ENCODE peak calls at places on chromosome 5, in four cellular contexts. One of them, this sample, is unnamed.

GRCh38 chr5:36108758-36109245 is 42.1 kb upstream of the UGT3A2 start:
- DNase-seq in GM12878: no peak
- DNase-seq in HepG2: no peak
- DNase-seq in K562: no peak
- DNase-seq in this sample: no peak

GRCh38 chr5:56516441-56516840 is 283.3 kb upstream of the ANKRD55 start:
- DNase-seq in GM12878: no peak
- DNase-seq in K562: no peak
- DNase-seq in HepG2: no peak
- DNase-seq in this sample: no peak

GRCh38 chr5:167939686-167940085 is 351.8 kb upstream of the WWC1 start:
- DNase-seq in K562: no peak
- DNase-seq in GM12878: no peak
- DNase-seq in HepG2: no peak
- DNase-seq in this sample: no peak

GRCh38 chr5:45094876-45095275 is 286.1 kb downstream of the MRPS30 start:
- DNase-seq in K562: no peak
- DNase-seq in HepG2: no peak
- DNase-seq in GM12878: no peak
- DNase-seq in this sample: no peak

GRCh38 chr5:57817001-57817453 is 334.4 kb upstream of the ACTBL2 start:
- DNase-seq in K562: no peak
- DNase-seq in HepG2: no peak
- DNase-seq in GM12878: no peak
- DNase-seq in this sample: no peak

GRCh38 chr5:112388010-112388553 is 31.0 kb downstream of the EPB41L4A start:
- DNase-seq in GM12878: no peak
- DNase-seq in K562: no peak
- DNase-seq in HepG2: no peak
- DNase-seq in this sample: no peak

GRCh38 chr5:71621268-71621667 is 34.1 kb downstream of the MCCC2 start:
- DNase-seq in GM12878: no peak
- DNase-seq in HepG2: no peak
- DNase-seq in K562: no peak
- DNase-seq in this sample: no peak

GRCh38 chr5:76492819-76493189 is 89.7 kb downstream of the IQGAP2 start:
- DNase-seq in GM12878: no peak
- DNase-seq in K562: no peak
- DNase-seq in HepG2: no peak
- DNase-seq in this sample: no peak

GRCh38 chr5:155905359-155905758 is 421.6 kb upstream of the SGCD start:
- DNase-seq in GM12878: no peak
- DNase-seq in HepG2: no peak
- DNase-seq in K562: no peak
- DNase-seq in this sample: no peak

GRCh38 chr5:143213851-143214363 is 189.6 kb downstream of the NR3C1 start:
- DNase-seq in HepG2: no peak
- DNase-seq in GM12878: peak
- DNase-seq in K562: peak
- DNase-seq in this sample: no peak

GRCh38 chr5:149313151-149313841 is 32.0 kb upstream of the GRPEL2 start:
- DNase-seq in K562: no peak
- DNase-seq in GM12878: no peak
- DNase-seq in HepG2: no peak
- DNase-seq in this sample: no peak

GRCh38 chr5:123351315-123351714 is 71.9 kb downstream of the CEP120 start:
- DNase-seq in K562: no peak
- DNase-seq in HepG2: no peak
- DNase-seq in GM12878: no peak
- DNase-seq in this sample: no peak

GRCh38 chr5:82393951-82394350 is 115.8 kb upstream of the RPS23 start:
- DNase-seq in K562: no peak
- DNase-seq in GM12878: no peak
- DNase-seq in HepG2: no peak
- DNase-seq in this sample: no peak

GRCh38 chr5:91079037-91079436 is 304.1 kb downstream of the ARRDC3 start:
- DNase-seq in K562: no peak
- DNase-seq in HepG2: no peak
- DNase-seq in GM12878: peak
- DNase-seq in this sample: no peak

GRCh38 chr5:181246276-181247050 is 2.8 kb upstream of the RACK1 start:
- DNase-seq in K562: peak
- DNase-seq in GM12878: no peak
- DNase-seq in HepG2: peak
- DNase-seq in this sample: peak

GRCh38 chr5:114360816-114361723 is 800 bp upstream of the KCNN2 start:
- DNase-seq in GM12878: no peak
- DNase-seq in K562: no peak
- DNase-seq in HepG2: no peak
- DNase-seq in this sample: peak

GRCh38 chr5:163569284-163569683 is 63.9 kb downstream of the MAT2B start:
- DNase-seq in HepG2: no peak
- DNase-seq in GM12878: no peak
- DNase-seq in K562: no peak
- DNase-seq in this sample: no peak

GRCh38 chr5:59829389-59829788 is 64.1 kb downstream of the PDE4D start:
- DNase-seq in HepG2: no peak
- DNase-seq in K562: no peak
- DNase-seq in GM12878: no peak
- DNase-seq in this sample: no peak

GRCh38 chr5:120538644-120539043 is 74.5 kb downstream of the PRR16 start:
- DNase-seq in HepG2: no peak
- DNase-seq in GM12878: no peak
- DNase-seq in K562: no peak
- DNase-seq in this sample: no peak

GRCh38 chr5:138654281-138654867 is 79.2 kb upstream of the HSPA9 start:
- DNase-seq in HepG2: no peak
- DNase-seq in GM12878: peak
- DNase-seq in K562: peak
- DNase-seq in this sample: no peak

GRCh38 chr5:14357441-14357840 is 214.3 kb downstream of the TRIO start:
- DNase-seq in GM12878: no peak
- DNase-seq in HepG2: no peak
- DNase-seq in K562: no peak
- DNase-seq in this sample: no peak

GRCh38 chr5:109707531-109707930 is 17.8 kb downstream of the MAN2A1 start:
- DNase-seq in K562: no peak
- DNase-seq in HepG2: peak
- DNase-seq in GM12878: no peak
- DNase-seq in this sample: no peak

GRCh38 chr5:9209846-9210547 is 335.9 kb downstream of the SEMA5A start:
- DNase-seq in HepG2: no peak
- DNase-seq in GM12878: no peak
- DNase-seq in K562: no peak
- DNase-seq in this sample: no peak

GRCh38 chr5:142551242-142552067 is 134.4 kb downstream of the FGF1 start:
- DNase-seq in HepG2: no peak
- DNase-seq in K562: no peak
- DNase-seq in GM12878: no peak
- DNase-seq in this sample: peak

GRCh38 chr5:43078956-43079355 is 38.8 kb upstream of the ANXA2R start:
- DNase-seq in GM12878: no peak
- DNase-seq in HepG2: no peak
- DNase-seq in K562: no peak
- DNase-seq in this sample: no peak

GRCh38 chr5:61919920-61920319 is 386.1 kb upstream of the KIF2A start:
- DNase-seq in K562: no peak
- DNase-seq in HepG2: peak
- DNase-seq in GM12878: no peak
- DNase-seq in this sample: peak

GRCh38 chr5:10601246-10602030 is 37.6 kb downstream of the ANKRD33B start:
- DNase-seq in HepG2: peak
- DNase-seq in K562: peak
- DNase-seq in GM12878: no peak
- DNase-seq in this sample: peak

GRCh38 chr5:56415356-56415765 is 182.2 kb upstream of the ANKRD55 start:
- DNase-seq in GM12878: peak
- DNase-seq in HepG2: no peak
- DNase-seq in K562: no peak
- DNase-seq in this sample: no peak

GRCh38 chr5:167937628-167938000 is 353.8 kb upstream of the WWC1 start:
- DNase-seq in K562: no peak
- DNase-seq in GM12878: no peak
- DNase-seq in HepG2: no peak
- DNase-seq in this sample: no peak

GRCh38 chr5:178107889-178108288 is 5.4 kb upstream of the N4BP3 start:
- DNase-seq in HepG2: no peak
- DNase-seq in GM12878: no peak
- DNase-seq in K562: no peak
- DNase-seq in this sample: no peak

GRCh38 chr5:94153736-94154450 is 412.5 kb upstream of the POU5F2 start:
- DNase-seq in K562: no peak
- DNase-seq in HepG2: no peak
- DNase-seq in GM12878: no peak
- DNase-seq in this sample: no peak

GRCh38 chr5:128197911-128198522 is 114.5 kb downstream of the SLC12A2 start:
- DNase-seq in K562: no peak
- DNase-seq in GM12878: no peak
- DNase-seq in HepG2: no peak
- DNase-seq in this sample: no peak

GRCh38 chr5:97134634-97135033 is 7.8 kb downstream of the LIX1 start:
- DNase-seq in GM12878: no peak
- DNase-seq in K562: no peak
- DNase-seq in HepG2: no peak
- DNase-seq in this sample: no peak

GRCh38 chr5:59491944-59492343 is 401.6 kb downstream of the PDE4D start:
- DNase-seq in GM12878: no peak
- DNase-seq in K562: no peak
- DNase-seq in HepG2: no peak
- DNase-seq in this sample: no peak

GRCh38 chr5:55853818-55854217 is 2.7 kb downstream of the IL31RA start:
- DNase-seq in K562: no peak
- DNase-seq in HepG2: no peak
- DNase-seq in GM12878: no peak
- DNase-seq in this sample: no peak

DNA sequence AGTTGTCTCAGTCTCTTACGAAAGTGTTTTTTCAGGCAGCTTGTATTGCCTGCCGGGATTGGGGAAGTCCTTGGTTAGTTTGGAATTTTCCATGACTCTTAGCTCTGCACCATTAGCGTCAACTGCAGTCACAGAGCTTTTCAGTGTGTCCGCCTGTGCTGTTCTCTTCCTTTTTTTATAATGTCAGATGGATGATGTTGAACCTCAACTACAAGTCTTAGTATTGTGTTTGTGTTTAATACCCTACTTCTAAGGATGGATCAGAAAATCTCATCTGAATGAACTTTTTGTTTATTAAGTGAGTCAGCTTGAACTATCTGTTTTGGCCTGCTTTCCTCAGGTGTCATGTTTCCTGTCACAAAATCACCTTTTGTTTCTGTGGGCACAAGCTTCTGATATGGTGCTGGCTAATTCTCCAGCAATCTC is 33.1 kb downstream of the ATP6V0E1 start:
- DNase-seq in K562: no peak
- DNase-seq in GM12878: no peak
- DNase-seq in HepG2: peak
- DNase-seq in this sample: no peak
- TF ChIP-seq TARDBP in K562: no peak
- TF ChIP-seq TARDBP in GM12878: no peak
- TF ChIP-seq TARDBP in HepG2: no peak
- TF ChIP-seq TARDBP in this sample: no peak

DNA sequence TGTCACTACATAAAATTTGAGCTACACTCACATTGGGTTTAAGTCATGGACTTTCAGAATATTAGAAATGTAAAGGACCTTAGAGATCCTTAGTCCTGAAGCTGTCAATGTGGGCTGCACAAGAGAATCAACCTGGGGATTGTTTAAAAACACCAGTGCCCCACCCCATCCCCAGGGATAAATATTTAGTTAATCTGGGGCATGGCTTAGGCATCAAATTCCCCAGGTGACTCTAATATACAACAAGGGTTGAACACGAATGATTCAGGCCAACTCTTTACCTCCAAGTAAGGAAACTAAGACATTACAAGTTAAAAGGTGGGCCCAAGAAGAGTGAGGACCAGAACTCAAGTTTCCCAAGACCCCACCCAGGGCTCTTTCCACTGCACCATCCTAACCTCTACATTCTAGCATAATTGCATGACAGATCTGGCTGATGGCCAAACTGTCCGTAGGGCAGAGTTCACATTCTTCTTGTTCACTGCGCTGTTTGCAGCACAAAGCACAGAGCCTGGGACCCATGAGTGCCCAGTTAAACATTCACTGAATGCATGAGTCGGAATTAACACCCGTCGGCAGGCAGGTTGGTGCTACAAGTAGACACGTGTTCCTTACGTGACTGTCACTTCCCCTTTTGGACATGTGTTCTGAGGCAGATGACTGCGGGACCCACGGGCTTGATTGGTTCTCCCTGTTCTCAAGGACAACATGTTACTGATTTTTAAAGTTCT is 25.2 kb downstream of the CYFIP2 start:
- DNase-seq in GM12878: no peak
- DNase-seq in HepG2: peak
- DNase-seq in K562: no peak
- DNase-seq in this sample: no peak
- TF ChIP-seq BHLHE40 in GM12878: peak
- TF ChIP-seq BHLHE40 in HepG2: peak
- TF ChIP-seq BHLHE40 in K562: peak
- TF ChIP-seq BHLHE40 in this sample: no peak

DNA sequence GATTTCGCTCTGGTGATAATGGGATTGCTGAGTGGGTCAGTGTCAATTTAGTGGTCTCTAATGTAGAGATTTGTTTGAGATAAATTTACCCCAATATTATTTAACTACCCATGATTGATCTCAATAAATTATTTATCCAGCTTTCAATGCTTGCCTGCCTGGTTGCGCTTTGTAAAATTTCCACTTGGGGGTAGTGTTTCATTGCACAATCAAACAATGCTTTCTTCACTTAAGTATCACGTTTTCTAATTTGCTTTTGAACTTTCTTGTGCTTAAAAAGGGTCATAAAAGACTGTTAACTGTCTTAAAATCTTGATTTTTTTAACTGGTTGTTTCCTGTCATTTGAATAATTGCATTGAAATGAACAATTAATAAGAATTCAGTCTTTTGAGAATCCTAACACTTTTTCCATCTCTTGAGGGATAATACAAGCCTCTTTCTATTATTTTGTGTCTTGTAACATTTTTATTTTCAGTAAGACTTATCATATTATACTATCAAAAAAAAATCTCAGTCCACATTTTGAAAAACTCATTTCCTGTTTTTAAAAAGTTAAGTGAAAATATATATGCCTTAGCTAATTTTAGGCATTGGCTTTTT is 18.7 kb downstream of the HSD17B4 start:
- DNase-seq in GM12878: no peak
- DNase-seq in K562: peak
- DNase-seq in HepG2: peak
- DNase-seq in this sample: no peak
- TF ChIP-seq TARDBP in GM12878: no peak
- TF ChIP-seq TARDBP in K562: no peak
- TF ChIP-seq TARDBP in HepG2: no peak
- TF ChIP-seq TARDBP in this sample: no peak

GRCh38 chr5:16935271-16936149 is 578 bp downstream of the MYO10 start:
- DNase-seq in K562: no peak
- DNase-seq in GM12878: no peak
- DNase-seq in HepG2: no peak
- DNase-seq in this sample: peak
- TF ChIP-seq BHLHE40 in K562: no peak
- TF ChIP-seq BHLHE40 in GM12878: no peak
- TF ChIP-seq BHLHE40 in HepG2: no peak
- TF ChIP-seq BHLHE40 in this sample: no peak